ENCODE peak calls at places on chromosomes 12 and 14, in eight cellular contexts. One of them, this sample, is unnamed.

GRCh38 chr12:52093346-52093745 is 13.8 kb downstream of the SMIM41 start:
- DNase-seq in substantia nigra: no peak
- DNase-seq in dorsolateral prefrontal cortex: no peak
- DNase-seq in psoas muscle: no peak
- DNase-seq in endodermal cell: no peak
- DNase-seq in neuronal stem cell: no peak
- DNase-seq in tibial artery: no peak
- DNase-seq in RWPE1: no peak
- DNase-seq in this sample: no peak

GRCh38 chr14:82075566-82075965 is 541.9 kb upstream of the SEL1L start:
- DNase-seq in dorsolateral prefrontal cortex: no peak
- DNase-seq in substantia nigra: no peak
- DNase-seq in endodermal cell: peak; percentile 91
- DNase-seq in neuronal stem cell: peak; percentile 73
- DNase-seq in psoas muscle: no peak
- DNase-seq in RWPE1: peak; percentile 8
- DNase-seq in tibial artery: no peak
- DNase-seq in this sample: peak; percentile 51

GRCh38 chr14:23672200-23672599 is 36.0 kb downstream of the DHRS2 start:
- DNase-seq in endodermal cell: no peak
- DNase-seq in psoas muscle: no peak
- DNase-seq in RWPE1: no peak
- DNase-seq in neuronal stem cell: no peak
- DNase-seq in substantia nigra: no peak
- DNase-seq in dorsolateral prefrontal cortex: no peak
- DNase-seq in tibial artery: no peak
- DNase-seq in this sample: no peak

GRCh38 chr12:93549174-93549573 is 23.3 kb upstream of the SOCS2 start:
- DNase-seq in dorsolateral prefrontal cortex: no peak
- DNase-seq in tibial artery: no peak
- DNase-seq in endodermal cell: peak; percentile 34
- DNase-seq in neuronal stem cell: no peak
- DNase-seq in psoas muscle: no peak
- DNase-seq in RWPE1: no peak
- DNase-seq in substantia nigra: no peak
- DNase-seq in this sample: no peak

GRCh38 chr12:4771960-4772566 is 51.9 kb downstream of the GALNT8 start:
- DNase-seq in substantia nigra: no peak
- DNase-seq in psoas muscle: no peak
- DNase-seq in dorsolateral prefrontal cortex: no peak
- DNase-seq in neuronal stem cell: no peak
- DNase-seq in endodermal cell: peak; percentile 72
- DNase-seq in tibial artery: no peak
- DNase-seq in RWPE1: no peak
- DNase-seq in this sample: no peak

GRCh38 chr12:121515615-121516014 is 65.2 kb downstream of the KDM2B start:
- DNase-seq in tibial artery: no peak
- DNase-seq in neuronal stem cell: no peak
- DNase-seq in substantia nigra: no peak
- DNase-seq in endodermal cell: no peak
- DNase-seq in RWPE1: no peak
- DNase-seq in dorsolateral prefrontal cortex: no peak
- DNase-seq in psoas muscle: no peak
- DNase-seq in this sample: no peak

GRCh38 chr12:125081427-125081826 is 16.2 kb downstream of the AACS start:
- DNase-seq in substantia nigra: no peak
- DNase-seq in tibial artery: no peak
- DNase-seq in psoas muscle: peak; percentile 14
- DNase-seq in dorsolateral prefrontal cortex: no peak
- DNase-seq in endodermal cell: no peak
- DNase-seq in neuronal stem cell: no peak
- DNase-seq in RWPE1: no peak
- DNase-seq in this sample: peak; percentile 56

GRCh38 chr12:129566800-129567199 is 337.0 kb downstream of the TMEM132D start:
- DNase-seq in tibial artery: no peak
- DNase-seq in RWPE1: no peak
- DNase-seq in neuronal stem cell: no peak
- DNase-seq in endodermal cell: no peak
- DNase-seq in psoas muscle: no peak
- DNase-seq in substantia nigra: no peak
- DNase-seq in dorsolateral prefrontal cortex: no peak
- DNase-seq in this sample: no peak

GRCh38 chr14:31950760-31951637 is 126.1 kb upstream of the ARHGAP5 start:
- DNase-seq in endodermal cell: peak; percentile 83
- DNase-seq in tibial artery: no peak
- DNase-seq in substantia nigra: no peak
- DNase-seq in RWPE1: peak; percentile 79
- DNase-seq in neuronal stem cell: no peak
- DNase-seq in dorsolateral prefrontal cortex: no peak
- DNase-seq in psoas muscle: peak; percentile 65
- DNase-seq in this sample: peak; percentile 68

GRCh38 chr12:22899184-22899583 is 274.2 kb downstream of the ETNK1 start:
- DNase-seq in psoas muscle: no peak
- DNase-seq in RWPE1: no peak
- DNase-seq in neuronal stem cell: no peak
- DNase-seq in dorsolateral prefrontal cortex: no peak
- DNase-seq in substantia nigra: no peak
- DNase-seq in tibial artery: no peak
- DNase-seq in endodermal cell: no peak
- DNase-seq in this sample: no peak

GRCh38 chr12:65867428-65867827 is 43.1 kb downstream of the HMGA2 start:
- DNase-seq in tibial artery: no peak
- DNase-seq in neuronal stem cell: no peak
- DNase-seq in endodermal cell: no peak
- DNase-seq in RWPE1: peak; percentile 18
- DNase-seq in dorsolateral prefrontal cortex: no peak
- DNase-seq in substantia nigra: no peak
- DNase-seq in psoas muscle: no peak
- DNase-seq in this sample: no peak

GRCh38 chr12:38269897-38270296 is 46.7 kb upstream of the ALG10B start:
- DNase-seq in dorsolateral prefrontal cortex: no peak
- DNase-seq in RWPE1: no peak
- DNase-seq in psoas muscle: no peak
- DNase-seq in neuronal stem cell: no peak
- DNase-seq in endodermal cell: no peak
- DNase-seq in substantia nigra: no peak
- DNase-seq in tibial artery: no peak
- DNase-seq in this sample: no peak

GRCh38 chr14:71206766-71207371 is 299.6 kb downstream of the PCNX1 start:
- DNase-seq in substantia nigra: no peak
- DNase-seq in tibial artery: peak; percentile 90
- DNase-seq in RWPE1: peak; percentile 68
- DNase-seq in neuronal stem cell: no peak
- DNase-seq in endodermal cell: no peak
- DNase-seq in dorsolateral prefrontal cortex: peak; percentile 82
- DNase-seq in psoas muscle: no peak
- DNase-seq in this sample: peak; percentile 92

GRCh38 chr12:59077153-59077930 is 157.0 kb upstream of the LRIG3 start:
- DNase-seq in dorsolateral prefrontal cortex: no peak
- DNase-seq in substantia nigra: no peak
- DNase-seq in psoas muscle: no peak
- DNase-seq in RWPE1: peak; percentile 44
- DNase-seq in neuronal stem cell: no peak
- DNase-seq in tibial artery: no peak
- DNase-seq in endodermal cell: peak; percentile 56
- DNase-seq in this sample: no peak

GRCh38 chr12:51759175-51759574 is 89.3 kb downstream of the FIGNL2 start:
- DNase-seq in dorsolateral prefrontal cortex: no peak
- DNase-seq in psoas muscle: no peak
- DNase-seq in substantia nigra: no peak
- DNase-seq in neuronal stem cell: no peak
- DNase-seq in endodermal cell: no peak
- DNase-seq in tibial artery: no peak
- DNase-seq in RWPE1: no peak
- DNase-seq in this sample: no peak

GRCh38 chr12:42135264-42135814 is 9.3 kb downstream of the GXYLT1 start:
- DNase-seq in tibial artery: no peak
- DNase-seq in RWPE1: no peak
- DNase-seq in endodermal cell: no peak
- DNase-seq in dorsolateral prefrontal cortex: no peak
- DNase-seq in neuronal stem cell: no peak
- DNase-seq in substantia nigra: no peak
- DNase-seq in psoas muscle: no peak
- DNase-seq in this sample: no peak

GRCh38 chr12:27762757-27763156 is 17.3 kb upstream of the KLHL42 start:
- DNase-seq in tibial artery: no peak
- DNase-seq in psoas muscle: no peak
- DNase-seq in RWPE1: no peak
- DNase-seq in neuronal stem cell: no peak
- DNase-seq in endodermal cell: no peak
- DNase-seq in dorsolateral prefrontal cortex: no peak
- DNase-seq in substantia nigra: no peak
- DNase-seq in this sample: no peak

GRCh38 chr12:22740656-22741350 is 115.8 kb downstream of the ETNK1 start:
- DNase-seq in RWPE1: no peak
- DNase-seq in neuronal stem cell: no peak
- DNase-seq in endodermal cell: no peak
- DNase-seq in psoas muscle: no peak
- DNase-seq in dorsolateral prefrontal cortex: no peak
- DNase-seq in substantia nigra: no peak
- DNase-seq in tibial artery: no peak
- DNase-seq in this sample: no peak

GRCh38 chr12:109346920-109347319 is 780 bp upstream of the MYO1H start:
- DNase-seq in psoas muscle: no peak
- DNase-seq in endodermal cell: peak; percentile 61
- DNase-seq in RWPE1: no peak
- DNase-seq in neuronal stem cell: no peak
- DNase-seq in substantia nigra: no peak
- DNase-seq in dorsolateral prefrontal cortex: no peak
- DNase-seq in tibial artery: no peak
- DNase-seq in this sample: no peak

GRCh38 chr12:117342247-117342646 is 19.2 kb downstream of the NOS1 start:
- DNase-seq in dorsolateral prefrontal cortex: no peak
- DNase-seq in substantia nigra: no peak
- DNase-seq in RWPE1: no peak
- DNase-seq in endodermal cell: no peak
- DNase-seq in neuronal stem cell: no peak
- DNase-seq in psoas muscle: no peak
- DNase-seq in tibial artery: no peak
- DNase-seq in this sample: no peak
- H3K27ac ChIP-seq in dorsolateral prefrontal cortex: no peak overlapping the region
- H3K27ac ChIP-seq in substantia nigra: no peak overlapping the region
- H3K27ac ChIP-seq in RWPE1: no peak overlapping the region
- H3K27ac ChIP-seq in endodermal cell: no peak overlapping the region
- H3K27ac ChIP-seq in neuronal stem cell: no peak overlapping the region
- H3K27ac ChIP-seq in psoas muscle: no peak overlapping the region
- H3K27ac ChIP-seq in tibial artery: no peak overlapping the region
- H3K27ac ChIP-seq in this sample: no peak overlapping the region

DNA sequence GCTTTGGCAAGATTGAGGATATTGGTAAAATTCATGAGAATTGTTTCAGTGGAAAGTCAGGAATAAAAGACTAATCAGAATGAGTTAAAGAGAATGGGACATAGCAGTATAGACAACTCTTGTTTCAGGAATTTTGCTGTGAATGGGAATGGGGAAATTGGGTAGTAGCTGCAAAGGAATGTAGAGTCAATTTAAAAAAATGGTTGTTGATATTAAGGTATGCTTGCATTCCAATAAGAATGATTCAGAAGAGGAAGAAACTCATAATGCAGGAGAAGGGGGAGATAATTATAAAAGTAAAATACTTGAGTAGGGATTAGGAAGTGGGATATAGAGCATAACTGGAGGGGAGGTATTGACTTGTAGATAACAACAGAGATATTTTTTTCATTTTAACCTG is 40.7 kb downstream of the MNAT1 start:
- DNase-seq in tibial artery: no peak
- DNase-seq in neuronal stem cell: no peak
- DNase-seq in RWPE1: peak; percentile 55
- DNase-seq in substantia nigra: no peak
- DNase-seq in dorsolateral prefrontal cortex: no peak
- DNase-seq in endodermal cell: no peak
- DNase-seq in psoas muscle: no peak
- DNase-seq in this sample: no peak
- H3K27ac ChIP-seq in tibial artery: no peak overlapping the region
- H3K27ac ChIP-seq in neuronal stem cell: no peak overlapping the region
- H3K27ac ChIP-seq in RWPE1: no peak overlapping the region
- H3K27ac ChIP-seq in substantia nigra: no peak overlapping the region
- H3K27ac ChIP-seq in dorsolateral prefrontal cortex: no peak overlapping the region
- H3K27ac ChIP-seq in endodermal cell: no peak overlapping the region
- H3K27ac ChIP-seq in psoas muscle: peak overlapping the region; percentile 53
- H3K27ac ChIP-seq in this sample: no peak overlapping the region

GRCh38 chr12:6301721-6302120 is 8.8 kb upstream of the PLEKHG6 start:
- DNase-seq in endodermal cell: no peak
- DNase-seq in substantia nigra: no peak
- DNase-seq in neuronal stem cell: no peak
- DNase-seq in psoas muscle: no peak
- DNase-seq in tibial artery: no peak
- DNase-seq in RWPE1: no peak
- DNase-seq in dorsolateral prefrontal cortex: no peak
- DNase-seq in this sample: no peak

GRCh38 chr12:6294533-6295186 is 15.8 kb upstream of the PLEKHG6 start:
- DNase-seq in dorsolateral prefrontal cortex: no peak
- DNase-seq in RWPE1: no peak
- DNase-seq in substantia nigra: no peak
- DNase-seq in neuronal stem cell: no peak
- DNase-seq in tibial artery: no peak
- DNase-seq in endodermal cell: peak; percentile 75
- DNase-seq in psoas muscle: no peak
- DNase-seq in this sample: no peak

GRCh38 chr12:6295187-6295811 is 15.2 kb upstream of the PLEKHG6 start:
- DNase-seq in neuronal stem cell: no peak
- DNase-seq in substantia nigra: no peak
- DNase-seq in psoas muscle: no peak
- DNase-seq in endodermal cell: no peak
- DNase-seq in RWPE1: peak; percentile 89
- DNase-seq in dorsolateral prefrontal cortex: no peak
- DNase-seq in tibial artery: no peak
- DNase-seq in this sample: no peak

GRCh38 chr12:6294156-6294532 is 16.3 kb upstream of the PLEKHG6 start:
- DNase-seq in psoas muscle: no peak
- DNase-seq in dorsolateral prefrontal cortex: no peak
- DNase-seq in tibial artery: no peak
- DNase-seq in neuronal stem cell: no peak
- DNase-seq in RWPE1: no peak
- DNase-seq in endodermal cell: no peak
- DNase-seq in substantia nigra: no peak
- DNase-seq in this sample: no peak

GRCh38 chr12:6297170-6297569 is 13.3 kb upstream of the PLEKHG6 start:
- DNase-seq in dorsolateral prefrontal cortex: no peak
- DNase-seq in substantia nigra: no peak
- DNase-seq in psoas muscle: no peak
- DNase-seq in RWPE1: no peak
- DNase-seq in endodermal cell: no peak
- DNase-seq in tibial artery: no peak
- DNase-seq in neuronal stem cell: no peak
- DNase-seq in this sample: peak; percentile 32
- H3K27ac ChIP-seq in dorsolateral prefrontal cortex: no peak overlapping the region
- H3K27ac ChIP-seq in substantia nigra: no peak overlapping the region
- H3K27ac ChIP-seq in psoas muscle: no peak overlapping the region
- H3K27ac ChIP-seq in RWPE1: no peak overlapping the region
- H3K27ac ChIP-seq in endodermal cell: no peak overlapping the region
- H3K27ac ChIP-seq in tibial artery: no peak overlapping the region
- H3K27ac ChIP-seq in neuronal stem cell: no peak overlapping the region
- H3K27ac ChIP-seq in this sample: no peak overlapping the region

DNA sequence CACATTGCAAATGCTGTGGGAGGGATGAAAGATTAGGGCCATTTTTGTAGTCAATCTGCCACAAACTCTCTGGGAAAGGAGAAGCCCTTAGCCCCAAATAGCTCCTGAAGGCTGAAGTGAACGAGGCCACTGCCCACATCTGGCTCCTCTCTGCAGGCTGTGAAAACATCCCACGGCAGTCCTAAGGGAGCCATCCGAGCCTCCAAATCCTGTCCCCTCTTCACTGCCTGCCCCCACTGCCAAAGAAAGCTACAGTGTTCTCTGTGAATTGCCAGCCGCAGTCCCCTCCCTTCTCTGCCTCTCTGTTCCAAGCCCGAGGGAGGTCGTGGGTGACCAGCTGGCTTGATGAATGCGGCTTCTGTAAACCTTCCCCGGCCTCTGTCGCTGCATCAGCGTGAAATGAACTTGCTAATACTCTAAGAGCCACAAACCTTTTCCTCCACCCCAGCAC is 180.7 kb upstream of the NRXN3 start:
- DNase-seq in endodermal cell: peak; percentile 43
- DNase-seq in dorsolateral prefrontal cortex: peak; percentile 92
- DNase-seq in psoas muscle: no peak
- DNase-seq in neuronal stem cell: no peak
- DNase-seq in tibial artery: no peak
- DNase-seq in substantia nigra: peak; percentile 85
- DNase-seq in RWPE1: no peak
- DNase-seq in this sample: no peak
- H3K27ac ChIP-seq in endodermal cell: peak overlapping the region; percentile 82
- H3K27ac ChIP-seq in dorsolateral prefrontal cortex: peak overlapping the region; percentile 97
- H3K27ac ChIP-seq in psoas muscle: no peak overlapping the region
- H3K27ac ChIP-seq in neuronal stem cell: no peak overlapping the region
- H3K27ac ChIP-seq in tibial artery: no peak overlapping the region
- H3K27ac ChIP-seq in substantia nigra: peak overlapping the region; percentile 97
- H3K27ac ChIP-seq in RWPE1: no peak overlapping the region
- H3K27ac ChIP-seq in this sample: no peak overlapping the region

This sample was measured in aorta.